ENCODE peak calls at places on chromosomes 6 and 20, in ten cellular contexts. M is left ventricle myocardium inferior; Z is tibial artery; U is lower lobe of right lung; R is CD8-positive, alpha-beta memory T cell; L is fibroblast of lung; C is heart left ventricle; H is sigmoid colon; K is RWPE2; N is neural progenitor cell. F is an unnamed sample.

GRCh38 chr20:19741914-19742313 is 16.1 kb upstream of the RIN2 start:
- DNase-seq in M (no peak), Z (no peak), U (no peak), R (no peak), L (no peak), C (no peak), H (no peak), K (no peak), N (no peak), F (no peak)

GRCh38 chr6:75855047-75855446 is 106.0 kb downstream of the MYO6 start:
- DNase-seq in M (no peak), Z (peak; percentile 41), U (no peak), R (no peak), L (peak; percentile 62), C (no peak), H (no peak), K (no peak), N (peak; percentile 78), F (peak; percentile 17)

GRCh38 chr20:36183155-36183944 is 28.8 kb downstream of the EPB41L1 start:
- DNase-seq in M (no peak), Z (no peak), U (no peak), R (no peak), L (no peak), C (no peak), H (no peak), K (no peak), N (no peak), F (no peak)

GRCh38 chr6:154258064-154258757 is 98.4 kb downstream of the IPCEF1 start:
- DNase-seq in M (no peak), Z (no peak), U (no peak), R (no peak), L (no peak), C (no peak), H (no peak), K (no peak), N (no peak), F (no peak)

GRCh38 chr6:167849846-167850459 is 23.2 kb downstream of the AFDN start:
- DNase-seq in M (no peak), Z (no peak), U (no peak), R (no peak), L (peak; percentile 32), C (no peak), H (no peak), K (no peak), N (peak; percentile 55), F (no peak)

GRCh38 chr6:43052225-43052841 is 1.3 kb downstream of the CUL7 start:
- DNase-seq in M (no peak), Z (no peak), U (no peak), R (no peak), L (no peak), C (peak; percentile 38), H (no peak), K (no peak), N (no peak), F (peak; percentile 73)

GRCh38 chr6:160667854-160668481 is 3.9 kb upstream of the LPA start:
- DNase-seq in M (no peak), Z (no peak), U (no peak), R (no peak), L (no peak), C (no peak), H (no peak), K (no peak), N (peak; percentile 52), F (no peak)

GRCh38 chr20:54293526-54293925 is 85.6 kb downstream of the PFDN4 start:
- DNase-seq in M (no peak), Z (no peak), U (no peak), R (no peak), L (peak; percentile 72), C (no peak), H (no peak), K (no peak), N (no peak), F (no peak)

GRCh38 chr6:167238694-167239467 is 52.2 kb upstream of the UNC93A start:
- DNase-seq in M (no peak), Z (no peak), U (no peak), R (no peak), L (no peak), C (no peak), H (no peak), K (no peak), N (no peak), F (no peak)

GRCh38 chr6:134537146-134537555 is 219.2 kb upstream of the SGK1 start:
- DNase-seq in M (no peak), Z (no peak), U (no peak), R (no peak), L (peak; percentile 95), C (no peak), H (no peak), K (peak; percentile 87), N (no peak), F (no peak)

GRCh38 chr6:137237413-137238170 is 18.4 kb upstream of the IFNGR1 start:
- DNase-seq in M (no peak), Z (no peak), U (no peak), R (no peak), L (peak; percentile 87), C (no peak), H (no peak), K (peak; percentile 71), N (no peak), F (no peak)
- H3K4me1 ChIP-seq in M (peaks cover 55% of the 10 kb centered on the region), Z (peaks cover 3% of the 10 kb centered on the region), U (peaks cover 72% of the 10 kb centered on the region), R (peaks cover 33% of the 10 kb centered on the region), L (no peaks in the 10 kb centered on the region), C (peaks cover 50% of the 10 kb centered on the region), H (no peaks in the 10 kb centered on the region), K (peaks cover 55% of the 10 kb centered on the region), N (no peaks in the 10 kb centered on the region), F (peaks cover 20% of the 10 kb centered on the region)

GRCh38 chr6:143959865-143960264 is 48.2 kb downstream of the PLAGL1 start:
- DNase-seq in M (no peak), Z (no peak), U (no peak), R (no peak), L (no peak), C (no peak), H (no peak), K (no peak), N (peak; percentile 24), F (no peak)

GRCh38 chr6:143961868-143962643 is 46.0 kb downstream of the PLAGL1 start:
- DNase-seq in M (no peak), Z (no peak), U (no peak), R (no peak), L (no peak), C (no peak), H (no peak), K (no peak), N (peak; percentile 87), F (no peak)

GRCh38 chr6:143964667-143965066 is 43.4 kb downstream of the PLAGL1 start:
- DNase-seq in M (no peak), Z (no peak), U (no peak), R (no peak), L (no peak), C (no peak), H (no peak), K (no peak), N (peak; percentile 7), F (peak; percentile 42)

GRCh38 chr6:143963158-143963919 is 44.7 kb downstream of the PLAGL1 start:
- DNase-seq in M (no peak), Z (no peak), U (no peak), R (no peak), L (no peak), C (no peak), H (no peak), K (no peak), N (peak; percentile 45), F (no peak)

GRCh38 chr6:143962644-143962929 is 45.5 kb downstream of the PLAGL1 start:
- DNase-seq in M (no peak), Z (no peak), U (no peak), R (no peak), L (peak; percentile 50), C (no peak), H (no peak), K (no peak), N (peak; percentile 87), F (no peak)
- H3K4me1 ChIP-seq in M (peaks cover 46% of the 10 kb centered on the region), Z (no peaks in the 10 kb centered on the region), U (peaks cover 34% of the 10 kb centered on the region), R (no peaks in the 10 kb centered on the region), L (no peaks in the 10 kb centered on the region), C (peaks cover 28% of the 10 kb centered on the region), H (peaks cover 6% of the 10 kb centered on the region), K (no peaks in the 10 kb centered on the region), N (peaks cover 91% of the 10 kb centered on the region), F (peaks cover 9% of the 10 kb centered on the region)

GRCh38 chr20:64062276-64062595 is 762 bp upstream of the TCEA2 start:
- DNase-seq in M (no peak), Z (no peak), U (no peak), R (no peak), L (no peak), C (no peak), H (no peak), K (no peak), N (no peak), F (no peak)

GRCh38 chr20:64063389-64064144 is 569 bp downstream of the TCEA2 start:
- DNase-seq in M (no peak), Z (no peak), U (no peak), R (no peak), L (peak; percentile 12), C (no peak), H (no peak), K (peak; percentile 89), N (peak; percentile 56), F (peak; percentile 56)

GRCh38 chr20:64065062-64065972 is 2.3 kb downstream of the TCEA2 start:
- DNase-seq in M (no peak), Z (no peak), U (no peak), R (no peak), L (no peak), C (no peak), H (no peak), K (no peak), N (no peak), F (no peak)

GRCh38 chr20:64064145-64064698 is 1.2 kb downstream of the TCEA2 start:
- DNase-seq in M (no peak), Z (no peak), U (no peak), R (no peak), L (peak; percentile 51), C (no peak), H (no peak), K (no peak), N (no peak), F (no peak)

DNA sequence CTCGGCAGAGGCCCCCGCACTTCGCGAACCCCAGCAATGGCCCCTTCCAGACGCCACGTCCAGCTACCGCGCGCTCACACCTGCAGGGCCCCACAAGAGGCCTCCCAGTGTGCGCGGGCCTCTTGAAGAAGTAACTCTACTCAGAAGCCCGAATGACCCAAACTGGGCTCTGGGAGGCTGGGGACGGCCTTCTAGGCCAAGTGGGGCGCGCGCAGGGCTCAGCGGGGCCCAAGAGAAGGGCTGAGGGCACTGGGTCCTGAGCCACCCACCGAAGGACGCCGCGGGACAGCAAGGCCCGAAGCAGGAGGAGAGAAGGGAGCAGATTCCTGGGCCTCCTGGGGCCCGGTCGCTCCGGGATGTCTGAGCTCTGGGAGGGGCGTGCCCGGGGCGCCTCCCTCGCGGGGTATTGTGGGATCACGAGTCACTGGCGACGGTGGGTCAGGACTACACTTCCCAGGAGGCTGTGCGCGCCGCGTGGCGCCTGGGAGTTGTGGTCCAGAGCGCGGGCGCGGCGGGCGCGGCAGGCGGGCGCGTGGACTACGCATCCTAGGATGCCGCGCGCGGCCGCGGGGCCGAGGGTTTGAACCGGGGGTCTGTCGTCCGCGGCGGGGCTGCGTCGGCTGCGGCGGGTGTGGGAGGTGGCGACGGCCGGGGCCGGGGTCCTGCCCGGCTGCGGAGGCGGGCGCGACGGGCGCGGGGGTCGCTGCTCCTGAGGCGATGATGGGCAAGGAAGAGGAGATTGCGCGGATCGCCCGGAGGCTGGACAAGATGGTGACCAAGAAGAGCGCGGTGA is at the start of gene TCEA2:
- DNase-seq in M (peak; percentile 98), Z (peak; percentile 96), U (peak; percentile 99), R (peak; percentile 85), L (peak; percentile 94), C (peak; percentile 99), H (peak; percentile 98), K (peak; percentile 100), N (peak; percentile 96), F (peak; percentile 97)
- H3K4me1 ChIP-seq in M (peaks cover 39% of the 10 kb centered on the region), Z (peaks cover 16% of the 10 kb centered on the region), U (peaks cover 40% of the 10 kb centered on the region), R (peaks cover 45% of the 10 kb centered on the region), L (peaks cover 22% of the 10 kb centered on the region), C (peaks cover 30% of the 10 kb centered on the region), H (peaks cover 29% of the 10 kb centered on the region), K (peaks cover 30% of the 10 kb centered on the region), N (peaks cover 7% of the 10 kb centered on the region), F (peaks cover 9% of the 10 kb centered on the region)

GRCh38 chr6:3014675-3015066 is 15.0 kb downstream of the NQO2 start:
- DNase-seq in M (no peak), Z (no peak), U (no peak), R (no peak), L (no peak), C (no peak), H (no peak), K (no peak), N (no peak), F (no peak)
- H3K4me1 ChIP-seq in M (peaks cover 11% of the 10 kb centered on the region), Z (no peaks in the 10 kb centered on the region), U (no peaks in the 10 kb centered on the region), R (no peaks in the 10 kb centered on the region), L (no peaks in the 10 kb centered on the region), C (peaks cover 12% of the 10 kb centered on the region), H (no peaks in the 10 kb centered on the region), K (peaks cover 10% of the 10 kb centered on the region), N (peaks cover 6% of the 10 kb centered on the region), F (no peaks in the 10 kb centered on the region)

F was measured in right cardiac atrium.